ENCODE peak calls at places on chromosome 1, in four cellular contexts. M, Q, U and N are unnamed samples. For H3K9me3, the result is how much of the 10 kb centered on the place peaks cover.

GRCh38 chr1:43822040-43822439 is 111.6 kb upstream of the ARTN start:
- DNase-seq in U (peak), Q (peak), M (no peak), N (no peak)

GRCh38 chr1:193680247-193680923 is 494.0 kb upstream of the B3GALT2 start:
- DNase-seq in U (no peak), Q (no peak), M (no peak), N (no peak)

GRCh38 chr1:204450461-204451257 is 39.0 kb upstream of the PPP1R15B start:
- DNase-seq in U (no peak), M (no peak), Q (peak), N (no peak)

GRCh38 chr1:165451696-165452095 is 6.8 kb upstream of the RXRG start:
- DNase-seq in Q (no peak), M (no peak), U (no peak), N (no peak)

GRCh38 chr1:90763930-90764329 is 46.8 kb upstream of the BARHL2 start:
- DNase-seq in U (no peak), Q (no peak), M (no peak), N (no peak)

GRCh38 chr1:111769517-111770146 is 13.9 kb downstream of the DDX20 start:
- DNase-seq in U (peak), Q (peak), M (peak), N (peak)

GRCh38 chr1:39981957-39982356 is 27.0 kb downstream of the MFSD2A start:
- DNase-seq in Q (peak), M (no peak), U (peak), N (no peak)

GRCh38 chr1:24379733-24380315 is 33.8 kb downstream of the STPG1 start:
- DNase-seq in M (no peak), Q (no peak), U (peak), N (no peak)

GRCh38 chr1:235741294-235741693 is 91.7 kb upstream of the GNG4 start:
- DNase-seq in U (peak), M (no peak), Q (peak), N (no peak)

GRCh38 chr1:53015508-53015860 is 46.5 kb upstream of the PODN start:
- DNase-seq in M (no peak), U (no peak), Q (no peak), N (no peak)

GRCh38 chr1:234295626-234296025 is 77.6 kb upstream of the COA6 start:
- DNase-seq in M (no peak), Q (no peak), U (no peak), N (no peak)

GRCh38 chr1:110508038-110508437 is 10.9 kb downstream of the KCNA10 start:
- DNase-seq in M (no peak), Q (peak), U (peak), N (no peak)

GRCh38 chr1:3021801-3022401 is 634 bp downstream of the ACTRT2 start:
- DNase-seq in Q (no peak), U (no peak), M (no peak), N (no peak)
- H3K9me3 ChIP-seq in Q (under half), U (half or more), M (under half), N (under half)

DNA sequence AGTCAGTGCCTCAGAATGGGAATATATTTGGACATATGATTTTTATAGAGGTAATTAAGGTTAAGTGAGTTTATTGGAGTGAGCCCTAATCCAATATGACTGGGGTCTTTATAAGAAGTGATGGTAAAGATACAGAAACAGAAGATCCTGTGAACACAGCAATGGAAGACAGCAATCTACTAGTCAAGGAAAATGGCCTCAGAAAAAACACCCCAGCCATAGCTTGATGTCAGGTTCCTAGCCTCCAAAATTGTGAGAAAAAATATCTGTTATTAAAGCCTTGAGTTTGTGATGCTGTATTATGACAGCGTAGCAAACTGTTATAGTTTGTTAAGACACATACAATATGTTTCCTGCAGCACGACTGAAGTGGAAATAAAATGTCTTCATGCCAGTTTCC is 72.2 kb downstream of the JMJD4 start:
- DNase-seq in M (no peak), U (no peak), Q (no peak), N (no peak)
- H3K9me3 ChIP-seq in M (half or more), U (half or more), Q (half or more), N (under half)

GRCh38 chr1:239349699-239350098 is 36.7 kb upstream of the CHRM3 start:
- DNase-seq in U (no peak), Q (no peak), M (no peak), N (no peak)
- H3K9me3 ChIP-seq in U (under half), Q (under half), M (under half), N (under half)

GRCh38 chr1:54221867-54222484 is 22.0 kb downstream of the MRPL37 start:
- DNase-seq in Q (no peak), U (no peak), M (no peak), N (no peak)

GRCh38 chr1:54221113-54221834 is 21.3 kb downstream of the MRPL37 start:
- DNase-seq in Q (no peak), M (no peak), U (no peak), N (no peak)

GRCh38 chr1:54218883-54219687 is 19.1 kb downstream of the MRPL37 start:
- DNase-seq in M (no peak), Q (no peak), U (peak), N (no peak)

GRCh38 chr1:54219688-54220003 is 19.7 kb downstream of the MRPL37 start:
- DNase-seq in Q (no peak), U (peak), M (no peak), N (no peak)

DNA sequence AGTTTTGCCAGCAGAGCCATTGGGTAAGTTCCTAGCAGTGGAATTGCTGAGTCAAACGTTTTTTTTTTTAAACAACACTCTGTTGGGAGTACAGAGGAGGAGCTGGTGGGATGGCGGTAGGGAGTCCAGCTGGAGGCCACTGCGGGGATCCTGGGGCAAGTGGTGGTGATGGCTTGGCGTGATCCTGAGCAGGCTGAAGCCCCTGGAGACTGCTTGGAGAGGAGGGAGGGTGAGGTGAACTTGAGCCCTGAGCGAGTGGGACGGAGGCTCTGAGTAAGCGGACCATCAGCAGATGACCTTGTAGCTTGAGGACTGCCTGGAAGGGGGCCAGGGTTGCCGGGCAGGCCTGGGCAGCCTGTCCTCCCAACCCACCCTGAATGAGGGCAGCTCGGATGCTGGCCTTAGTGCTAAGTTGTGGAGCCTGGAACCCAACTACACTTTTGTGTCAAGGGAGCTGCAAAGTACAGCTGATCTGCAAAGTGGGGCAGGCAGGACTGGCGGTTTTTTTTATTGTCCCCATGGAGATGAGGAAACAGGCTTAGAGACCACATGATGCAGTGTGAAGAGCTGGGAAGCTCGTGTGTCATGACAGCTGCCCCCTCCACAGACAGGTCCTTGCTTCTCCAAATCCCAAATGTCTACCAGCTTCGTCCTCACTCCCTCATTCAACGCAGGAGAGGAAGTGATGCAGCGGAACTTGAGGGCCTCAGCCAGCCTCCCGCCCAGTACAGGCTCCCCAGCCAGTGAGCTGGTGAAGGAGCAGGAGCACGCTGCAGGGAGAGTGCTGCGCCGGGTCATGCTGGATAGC is 20.2 kb downstream of the MRPL37 start:
- DNase-seq in Q (peak), U (peak), M (no peak), N (no peak)
- H3K9me3 ChIP-seq in Q (under half), U (under half), M (under half), N (under half)

DNA sequence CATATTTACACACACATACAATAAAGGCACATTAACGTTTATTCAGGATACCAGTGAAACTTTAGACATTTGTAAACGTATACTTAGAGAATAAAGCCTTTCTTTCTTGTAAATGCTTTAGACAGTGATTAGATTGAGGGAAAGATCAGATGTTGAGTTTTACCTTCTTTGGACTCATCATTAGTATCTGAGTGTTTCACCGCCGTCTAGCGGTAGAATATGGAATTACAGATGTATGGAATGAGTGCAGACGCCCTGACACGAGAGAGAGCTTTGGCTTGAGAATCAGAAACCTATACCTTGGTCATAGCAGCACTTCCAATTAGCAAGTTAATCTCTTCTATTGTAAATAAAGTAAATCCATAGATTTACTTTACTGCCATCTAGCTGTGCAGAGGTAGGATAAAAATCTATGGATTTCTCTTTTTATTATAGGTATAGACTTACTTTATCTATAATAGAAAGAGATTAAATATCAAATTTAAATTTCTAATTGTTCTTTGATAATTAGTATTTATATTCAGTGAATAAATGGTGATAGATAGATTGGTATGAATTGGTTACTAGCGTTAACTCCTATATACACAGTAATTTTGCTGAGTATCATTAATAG is 12.6 kb downstream of the FLG2 start:
- DNase-seq in Q (peak), U (peak), M (peak), N (no peak)
- H3K9me3 ChIP-seq in Q (under half), U (under half), M (under half), N (under half)

GRCh38 chr1:31361607-31362006 is 11.3 kb downstream of the FABP3 start:
- DNase-seq in U (no peak), Q (no peak), M (no peak), N (no peak)
- H3K9me3 ChIP-seq in U (under half), Q (under half), M (under half), N (under half)

GRCh38 chr1:83115785-83116184 is 883.1 kb downstream of the TTLL7 start:
- DNase-seq in U (no peak), Q (no peak), M (no peak), N (no peak)

GRCh38 chr1:83123019-83123418 is 875.9 kb downstream of the TTLL7 start:
- DNase-seq in U (no peak), Q (no peak), M (no peak), N (no peak)

GRCh38 chr1:83113686-83114085 is 885.2 kb downstream of the TTLL7 start:
- DNase-seq in M (no peak), U (no peak), Q (no peak), N (no peak)

GRCh38 chr1:83114136-83114834 is 884.6 kb downstream of the TTLL7 start:
- DNase-seq in Q (no peak), U (no peak), M (no peak), N (no peak)

GRCh38 chr1:83118472-83118871 is 880.5 kb downstream of the TTLL7 start:
- DNase-seq in M (no peak), Q (no peak), U (no peak), N (no peak)
- H3K9me3 ChIP-seq in M (under half), Q (under half), U (under half), N (under half)